ENCODE peak calls at places on chromosomes 12 and 14, in five cellular contexts. S is pancreas, O is psoas muscle, E is OCI-LY7, Y is PC-3. R is an unnamed sample. For H3K36me3, the result is how much of the 10 kb centered on the place peaks cover.

GRCh38 chr14:30225171-30225570 is 297.5 kb upstream of the PRKD1 start:
- DNase-seq in Y (no peak), S (no peak), E (no peak), O (peak), R (no peak)

GRCh38 chr12:118061876-118062791 is 1.2 kb upstream of the WSB2 start:
- DNase-seq in Y (peak), S (peak), O (no peak), E (peak), R (peak)

GRCh38 chr12:96198970-96199369 is 4.8 kb downstream of the ELK3 start:
- DNase-seq in S (no peak), Y (peak), O (no peak), E (no peak), R (peak)

GRCh38 chr12:100926669-100927248 is 132.2 kb downstream of the ANO4 start:
- DNase-seq in E (no peak), Y (peak), S (peak), O (no peak), R (no peak)

GRCh38 chr14:67241416-67242362 is at the start of gene PALS1:
- DNase-seq in O (no peak), S (peak), Y (peak), E (peak), R (no peak)

GRCh38 chr12:31496257-31496656 is 94.7 kb downstream of the DENND5B start:
- DNase-seq in E (no peak), O (no peak), Y (no peak), S (no peak), R (no peak)

GRCh38 chr12:78674311-78675085 is 190.1 kb upstream of the SYT1 start:
- DNase-seq in E (no peak), O (no peak), Y (no peak), S (no peak), R (no peak)

GRCh38 chr14:91303091-91303923 is 58.8 kb upstream of the GPR68 start:
- DNase-seq in O (peak), S (no peak), E (peak), Y (peak), R (peak)

GRCh38 chr14:37709419-37710195 is 114.2 kb downstream of the TTC6 start:
- DNase-seq in E (peak), S (no peak), Y (peak), O (no peak), R (no peak)

GRCh38 chr12:91717804-91718203 is 427.8 kb downstream of the BTG1 start:
- DNase-seq in S (no peak), Y (no peak), E (no peak), O (no peak), R (no peak)

GRCh38 chr12:41190360-41190759 is 2.2 kb downstream of the PDZRN4 start:
- DNase-seq in Y (peak), O (no peak), S (no peak), E (no peak), R (no peak)

GRCh38 chr14:91291786-91292405 is 47.4 kb upstream of the GPR68 start:
- DNase-seq in E (no peak), S (no peak), O (no peak), Y (no peak), R (no peak)

GRCh38 chr12:76546889-76547288 is 12.7 kb downstream of the OSBPL8 start:
- DNase-seq in Y (no peak), O (no peak), S (no peak), E (no peak), R (no peak)

GRCh38 chr14:91142214-91142668 is 28.4 kb downstream of the DGLUCY start:
- DNase-seq in Y (no peak), O (no peak), S (no peak), E (peak), R (peak)

GRCh38 chr14:37237735-37238200 is 40.0 kb downstream of the MIPOL1 start:
- DNase-seq in S (no peak), Y (no peak), E (no peak), O (no peak), R (no peak)

GRCh38 chr14:99234982-99235491 is 37.0 kb downstream of the BCL11B start:
- DNase-seq in S (no peak), E (no peak), Y (no peak), O (no peak), R (no peak)

GRCh38 chr14:78443834-78444233 is 273.7 kb downstream of the NRXN3 start:
- DNase-seq in S (no peak), E (no peak), O (no peak), Y (no peak), R (no peak)

GRCh38 chr12:43805149-43805856 is 814 bp downstream of the TWF1 start:
- DNase-seq in E (peak), S (no peak), Y (no peak), O (no peak), R (no peak)

GRCh38 chr12:117023998-117024960 is 74.9 kb downstream of the TESC start:
- DNase-seq in S (no peak), Y (no peak), O (no peak), E (no peak), R (no peak)

GRCh38 chr12:117022465-117022864 is 76.8 kb downstream of the TESC start:
- DNase-seq in Y (no peak), S (no peak), O (no peak), E (no peak), R (no peak)

GRCh38 chr12:117019866-117020265 is 79.3 kb downstream of the TESC start:
- DNase-seq in O (no peak), Y (no peak), E (no peak), S (no peak), R (no peak)

GRCh38 chr12:117018276-117018675 is 80.9 kb downstream of the TESC start:
- DNase-seq in O (no peak), S (no peak), E (no peak), Y (no peak), R (no peak)

DNA sequence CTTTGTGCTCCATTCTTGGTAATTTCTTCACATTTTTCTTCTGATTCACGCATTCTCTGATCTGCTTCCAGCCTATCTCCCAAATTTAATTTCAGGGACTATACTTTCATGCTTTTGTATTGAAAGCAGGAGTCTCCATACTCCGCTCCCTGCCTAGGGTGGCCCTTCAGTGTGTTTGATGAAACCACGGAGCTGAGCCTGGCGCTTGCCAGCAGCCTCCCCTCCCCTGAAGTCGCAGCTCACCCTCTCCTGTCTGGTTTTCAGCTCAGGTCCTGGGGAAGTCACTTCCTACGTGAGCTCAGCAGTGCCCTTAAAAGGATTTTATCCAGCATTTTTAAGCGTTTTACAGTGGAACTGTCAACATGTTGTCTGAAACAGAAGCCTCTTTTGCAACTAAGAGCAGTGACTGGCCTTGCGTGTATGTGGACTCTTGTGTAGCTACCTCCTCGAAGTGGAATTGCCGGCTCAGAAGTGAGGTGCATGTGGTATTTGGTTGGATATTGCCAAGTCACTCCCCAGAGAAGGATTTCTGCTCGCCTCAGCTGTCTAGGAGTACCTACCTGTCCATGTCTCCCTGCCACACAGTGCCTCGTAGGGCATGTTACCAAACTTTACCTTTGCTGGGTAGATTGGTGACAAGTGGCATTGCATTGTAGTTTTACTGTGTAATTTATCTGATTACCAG is 78.5 kb downstream of the TESC start:
- DNase-seq in S (no peak), Y (no peak), O (no peak), E (no peak), R (no peak)
- H3K36me3 ChIP-seq in S (under half), Y (under half), O (under half), E (under half), R (under half)

GRCh38 chr12:14946162-14946561 is 7.8 kb upstream of the ERP27 start:
- DNase-seq in Y (no peak), E (no peak), O (no peak), S (no peak), R (no peak)
- H3K4me3 ChIP-seq in Y (no peak), E (no peak), O (no peak), S (no peak), R (no peak)

DNA sequence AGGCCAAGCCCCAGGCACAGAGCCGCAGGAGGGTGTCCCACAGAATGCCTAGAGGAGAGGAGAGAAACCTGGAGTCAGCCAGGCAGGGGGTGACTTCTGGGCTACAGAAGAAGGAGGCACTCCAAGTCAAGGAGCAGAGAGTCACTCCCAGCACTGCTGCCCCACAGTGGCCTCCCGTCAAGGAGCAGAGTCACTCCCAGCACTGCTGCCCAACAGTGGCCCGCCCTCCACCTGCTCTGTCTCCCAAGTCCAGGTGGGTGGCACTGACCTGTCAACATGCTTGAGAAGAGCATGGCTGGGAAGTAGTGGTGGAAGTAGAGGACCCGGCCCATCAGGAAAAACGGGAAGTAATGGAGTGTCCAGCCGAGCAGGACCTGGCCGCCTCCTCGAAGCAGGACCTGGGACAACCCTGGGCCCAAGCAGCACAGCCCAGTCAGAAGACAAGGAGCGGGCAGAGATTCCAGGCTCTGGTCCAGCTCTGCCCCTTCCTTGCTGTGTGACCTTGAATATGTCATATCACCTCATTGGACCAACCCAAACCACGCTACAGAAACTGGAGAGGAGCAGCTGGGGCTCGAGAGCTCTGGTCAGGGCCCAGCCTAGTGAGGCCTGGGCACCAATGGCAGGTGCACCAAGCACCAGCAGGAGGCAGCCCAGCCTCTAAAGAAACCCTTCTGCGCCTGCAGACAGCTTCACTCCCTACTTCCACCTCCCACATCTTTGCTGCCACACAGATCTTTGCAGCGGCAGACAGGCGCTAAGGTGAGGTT is 7.6 kb upstream of the NGB start:
- DNase-seq in O (no peak), Y (no peak), E (no peak), S (no peak), R (no peak)
- TF ChIP-seq CTCF in O (no peak), Y (peak), E (peak), S (no peak), R (no peak)

DNA sequence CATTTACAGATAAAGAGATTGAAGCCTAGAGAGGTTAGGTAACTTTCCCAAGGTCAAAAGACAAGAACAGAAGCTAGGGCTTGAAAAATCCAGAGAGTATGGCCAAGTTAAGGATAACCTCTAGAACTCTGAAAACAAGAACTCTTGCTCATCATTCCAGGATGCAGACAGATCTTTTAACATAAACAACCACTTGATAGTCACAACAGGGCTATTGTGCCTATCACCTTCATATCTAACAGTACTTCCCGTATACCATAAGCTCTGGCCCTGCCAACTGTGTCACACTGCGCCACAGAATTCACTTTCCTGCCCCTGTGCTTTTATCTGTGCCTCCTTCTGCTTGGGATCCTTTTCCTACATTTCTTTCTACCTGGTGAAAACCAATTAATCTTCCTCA is 18.2 kb downstream of the ERP29 start:
- DNase-seq in Y (no peak), E (no peak), S (no peak), O (no peak), R (no peak)
- H3K36me3 ChIP-seq in Y (half or more), E (half or more), S (under half), O (under half), R (under half)

GRCh38 chr14:105473677-105474477 is 744 bp upstream of the CRIP2 start:
- DNase-seq in S (peak), Y (peak), O (peak), E (no peak), R (no peak)
- H3K4me3 ChIP-seq in S (peak), Y (peak), O (peak), E (peak), R (peak)

GRCh38 chr14:64503184-64503433 is 529 bp downstream of the ZBTB25 start:
- DNase-seq in O (no peak), Y (no peak), S (no peak), E (no peak), R (no peak)

GRCh38 chr14:64504310-64504896 is at the start of gene ZBTB1:
- DNase-seq in O (peak), S (peak), Y (peak), E (peak), R (peak)

GRCh38 chr14:64503434-64504309 is at the start of gene ZBTB25:
- DNase-seq in E (peak), S (peak), Y (peak), O (peak), R (peak)

GRCh38 chr14:64506751-64507150 is 2.2 kb downstream of the ZBTB1 start:
- DNase-seq in E (peak), S (no peak), Y (no peak), O (no peak), R (no peak)

GRCh38 chr14:64504897-64505771 is 564 bp downstream of the ZBTB1 start:
- DNase-seq in E (peak), Y (peak), S (peak), O (peak), R (peak)
- TF ChIP-seq CTCF in E (no peak), Y (no peak), S (no peak), O (no peak), R (no peak)

GRCh38 chr12:93407963-93408283 is 30.2 kb downstream of the NUDT4 start:
- DNase-seq in E (no peak), S (no peak), Y (no peak), O (no peak), R (no peak)
- H3K36me3 ChIP-seq in E (half or more), S (under half), Y (under half), O (under half), R (under half)

GRCh38 chr12:11668611-11669010 is 19.1 kb downstream of the ETV6 start:
- DNase-seq in O (no peak), Y (peak), S (no peak), E (peak), R (no peak)

GRCh38 chr12:11666651-11667050 is 17.2 kb downstream of the ETV6 start:
- DNase-seq in E (no peak), S (no peak), O (no peak), Y (no peak), R (no peak)

GRCh38 chr12:11672361-11672760 is 22.9 kb downstream of the ETV6 start:
- DNase-seq in E (no peak), O (no peak), Y (no peak), S (no peak), R (no peak)

GRCh38 chr12:11667159-11667558 is 17.7 kb downstream of the ETV6 start:
- DNase-seq in E (no peak), Y (no peak), O (no peak), S (no peak), R (no peak)

DNA sequence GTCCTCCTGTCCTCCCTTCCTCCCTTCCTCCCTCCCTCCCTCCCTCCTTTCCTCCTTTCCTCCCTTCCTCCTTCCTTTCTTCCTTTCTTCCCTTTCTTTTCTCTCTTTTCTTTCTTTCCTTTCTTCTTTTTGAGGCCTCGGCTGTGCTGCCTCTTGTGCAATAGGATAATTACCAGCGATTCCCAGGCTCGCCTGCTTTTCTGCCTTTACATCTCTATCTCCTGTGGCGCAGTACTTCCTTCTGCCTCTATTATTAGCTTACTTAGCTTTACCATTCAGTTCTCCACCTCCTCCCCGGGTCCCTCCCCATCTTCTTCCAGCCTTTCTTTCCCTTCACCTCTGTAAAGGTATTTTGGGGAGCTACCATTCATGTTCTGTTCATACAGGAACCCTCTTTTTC is 19.9 kb downstream of the ETV6 start:
- DNase-seq in O (no peak), E (no peak), Y (no peak), S (no peak), R (no peak)
- H3K4me3 ChIP-seq in O (no peak), E (no peak), Y (no peak), S (no peak), R (no peak)

GRCh38 chr12:65296503-65297265 is 18.2 kb downstream of the MSRB3 start:
- DNase-seq in Y (no peak), E (no peak), S (no peak), O (no peak), R (no peak)

GRCh38 chr12:65305346-65305950 is 27.0 kb downstream of the MSRB3 start:
- DNase-seq in O (no peak), Y (no peak), S (no peak), E (no peak), R (no peak)

GRCh38 chr12:65300067-65300466 is 21.6 kb downstream of the MSRB3 start:
- DNase-seq in S (no peak), E (no peak), Y (no peak), O (no peak), R (no peak)

GRCh38 chr12:65302891-65303290 is 24.4 kb downstream of the MSRB3 start:
- DNase-seq in E (no peak), Y (no peak), O (no peak), S (no peak), R (no peak)

DNA sequence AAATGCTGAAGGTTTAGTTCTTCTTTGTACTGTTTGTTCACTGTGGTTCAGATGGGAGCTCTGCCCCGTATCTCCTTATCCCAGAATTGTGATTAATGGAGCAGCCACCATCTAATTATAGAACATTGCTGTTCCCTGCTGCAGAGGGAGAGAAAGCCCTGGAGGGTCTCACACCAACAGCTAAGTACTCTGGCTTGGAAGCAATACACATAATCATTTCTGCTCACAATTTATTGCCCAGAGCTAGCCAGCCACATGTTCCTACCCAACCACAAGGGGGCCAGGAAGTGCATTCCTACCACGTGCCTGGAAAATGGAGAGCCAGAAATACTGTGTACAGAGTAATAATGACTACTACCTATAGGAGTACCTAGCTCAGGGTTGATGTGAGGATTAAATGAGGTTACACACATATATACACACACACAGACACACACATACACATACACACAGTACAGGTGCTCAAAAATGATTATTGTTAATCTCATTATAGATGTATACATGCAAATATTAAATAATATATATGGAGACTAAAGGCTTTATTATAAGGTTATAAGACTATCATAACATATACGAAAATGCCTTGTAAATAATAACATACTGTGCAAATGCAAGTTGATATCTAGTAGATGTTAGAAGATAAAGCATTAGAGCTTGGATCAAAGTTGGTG is 22.3 kb downstream of the MSRB3 start:
- DNase-seq in E (peak), S (no peak), Y (peak), O (no peak), R (no peak)
- TF ChIP-seq CTCF in E (peak), S (peak), Y (peak), O (peak), R (peak)

R was measured in GM06990.